ENCODE peak calls at places on chromosomes 12 and 14, in four cellular contexts. Z is heart right ventricle, X is lower lobe of right lung, Q is sigmoid colon. M is an unnamed sample.

GRCh38 chr12:80040075-80040738 is 59.1 kb upstream of the OTOGL start:
- DNase-seq in Z (no peak), X (no peak), Q (no peak), M (no peak)

GRCh38 chr12:64187370-64187769 is 34.7 kb downstream of the KICS2 start:
- DNase-seq in Z (no peak), X (no peak), Q (no peak), M (no peak)

GRCh38 chr12:58504539-58504938 is 415.8 kb downstream of the LRIG3 start:
- DNase-seq in Z (no peak), X (no peak), Q (no peak), M (no peak)

GRCh38 chr14:26966942-26967341 is 369.1 kb upstream of the NOVA1 start:
- DNase-seq in Z (no peak), X (no peak), Q (peak; percentile 68), M (no peak)

GRCh38 chr14:33454707-33455106 is 496.2 kb downstream of the EGLN3 start:
- DNase-seq in Z (no peak), X (no peak), Q (no peak), M (no peak)

GRCh38 chr12:25866586-25867378 is 91.7 kb upstream of the RASSF8 start:
- DNase-seq in Z (no peak), X (no peak), Q (no peak), M (no peak)

GRCh38 chr14:89352976-89353817 is 63.8 kb downstream of the FOXN3 start:
- DNase-seq in Z (no peak), X (no peak), Q (no peak), M (no peak)

GRCh38 chr12:98127854-98128253 is 387.5 kb upstream of the TMPO start:
- DNase-seq in Z (no peak), X (no peak), Q (no peak), M (no peak)

GRCh38 chr14:60695327-60695726 is 28.8 kb downstream of the SIX4 start:
- DNase-seq in Z (no peak), X (no peak), Q (no peak), M (no peak)

GRCh38 chr12:40996091-40996490 is 192.0 kb upstream of the PDZRN4 start:
- DNase-seq in Z (no peak), X (no peak), Q (no peak), M (no peak)

DNA sequence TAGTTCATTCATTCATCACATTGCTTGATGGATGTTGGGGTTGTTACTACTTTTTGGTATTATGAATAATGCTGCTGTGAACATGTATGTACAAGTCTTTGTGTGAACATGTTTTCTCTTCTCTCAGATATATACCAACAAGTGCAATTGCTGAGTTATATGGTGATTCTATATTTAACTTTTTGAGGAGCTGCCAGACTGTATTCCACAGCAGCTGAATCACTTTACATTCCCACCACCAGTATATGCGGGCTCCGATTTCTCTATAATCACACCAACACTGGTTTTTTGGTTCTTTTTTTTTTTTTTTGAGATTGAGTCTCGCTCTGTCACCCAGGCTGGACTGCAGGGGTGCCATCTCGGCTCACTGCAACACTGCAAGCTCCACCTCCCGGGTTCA is 22.2 kb upstream of the PLEKHG6 start:
- DNase-seq in Z (no peak), X (no peak), Q (no peak), M (no peak)
- TF ChIP-seq CTCF in Z (no peak), X (no peak), Q (no peak), M (no peak)

GRCh38 chr14:38212996-38213395 is 5.3 kb downstream of the SSTR1 start:
- DNase-seq in Z (no peak), X (no peak), Q (no peak), M (no peak)

GRCh38 chr14:38210587-38211257 is 3.0 kb downstream of the SSTR1 start:
- DNase-seq in Z (peak; percentile 39), X (no peak), Q (no peak), M (no peak)

GRCh38 chr14:38209572-38210159 is 2.0 kb downstream of the SSTR1 start:
- DNase-seq in Z (no peak), X (peak; percentile 43), Q (peak; percentile 57), M (peak; percentile 58)

GRCh38 chr14:38210168-38210567 is 2.5 kb downstream of the SSTR1 start:
- DNase-seq in Z (no peak), X (peak; percentile 45), Q (no peak), M (peak; percentile 81)

DNA sequence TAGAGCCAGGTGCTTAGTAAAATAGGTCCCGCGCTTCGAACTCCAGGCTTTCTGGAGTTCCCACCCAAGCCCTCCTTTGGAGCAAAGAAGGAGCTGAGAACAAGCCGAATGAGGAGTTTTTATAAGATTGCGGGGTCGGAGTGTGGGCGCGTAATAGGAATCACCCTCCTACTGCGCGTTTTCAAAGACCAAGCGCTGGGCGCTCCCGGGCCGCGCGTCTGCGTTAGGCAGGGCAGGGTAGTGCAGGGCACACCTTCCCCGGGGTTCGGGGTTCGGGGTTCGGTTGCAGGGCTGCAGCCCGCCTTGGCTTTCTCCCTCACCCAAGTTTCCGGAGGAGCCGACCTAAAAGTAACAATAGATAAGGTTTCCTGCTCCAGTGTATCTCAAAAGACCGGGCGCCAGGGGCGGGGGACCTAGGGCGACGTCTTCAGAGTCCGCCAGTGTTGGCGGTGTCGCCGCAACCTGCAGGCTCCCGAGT is 3.6 kb downstream of the SSTR1 start:
- DNase-seq in Z (peak; percentile 7), X (no peak), Q (no peak), M (no peak)
- H3K4me3 ChIP-seq in Z (peak overlapping the region; percentile 64), X (peak overlapping the region; percentile 52), Q (no peak overlapping the region), M (no peak overlapping the region)

GRCh38 chr12:22499445-22499844 is 44.9 kb downstream of the C2CD5 start:
- DNase-seq in Z (no peak), X (no peak), Q (no peak), M (no peak)
- H3K27ac ChIP-seq in Z (no peak overlapping the region), X (no peak overlapping the region), Q (no peak overlapping the region), M (no peak overlapping the region)

GRCh38 chr14:85532570-85532969 is 2.6 kb downstream of the FLRT2 start:
- DNase-seq in Z (no peak), X (no peak), Q (no peak), M (no peak)

GRCh38 chr14:85530626-85531025 is 682 bp downstream of the FLRT2 start:
- DNase-seq in Z (no peak), X (no peak), Q (no peak), M (no peak)

GRCh38 chr14:85531141-85531593 is 1.2 kb downstream of the FLRT2 start:
- DNase-seq in Z (no peak), X (peak; percentile 50), Q (peak; percentile 66), M (peak; percentile 77)

GRCh38 chr14:85532981-85533820 is 3.3 kb downstream of the FLRT2 start:
- DNase-seq in Z (peak; percentile 48), X (peak; percentile 43), Q (peak; percentile 79), M (peak; percentile 76)

GRCh38 chr14:85531594-85532391 is 1.8 kb downstream of the FLRT2 start:
- DNase-seq in Z (peak; percentile 52), X (peak; percentile 51), Q (peak; percentile 83), M (peak; percentile 86)
- TF ChIP-seq CTCF in Z (no peak), X (no peak), Q (no peak), M (peak; percentile 77)

GRCh38 chr14:105479438-105480164 is 5.0 kb downstream of the CRIP2 start:
- DNase-seq in Z (no peak), X (no peak), Q (no peak), M (no peak)

GRCh38 chr14:105482486-105483110 is 4.1 kb upstream of the CRIP1 start:
- DNase-seq in Z (no peak), X (no peak), Q (no peak), M (no peak)

GRCh38 chr14:105480165-105480564 is 5.5 kb downstream of the CRIP2 start:
- DNase-seq in Z (peak; percentile 24), X (no peak), Q (no peak), M (no peak)

GRCh38 chr14:105481886-105482454 is 4.7 kb upstream of the CRIP1 start:
- DNase-seq in Z (peak; percentile 97), X (peak; percentile 97), Q (peak; percentile 97), M (peak; percentile 99)

DNA sequence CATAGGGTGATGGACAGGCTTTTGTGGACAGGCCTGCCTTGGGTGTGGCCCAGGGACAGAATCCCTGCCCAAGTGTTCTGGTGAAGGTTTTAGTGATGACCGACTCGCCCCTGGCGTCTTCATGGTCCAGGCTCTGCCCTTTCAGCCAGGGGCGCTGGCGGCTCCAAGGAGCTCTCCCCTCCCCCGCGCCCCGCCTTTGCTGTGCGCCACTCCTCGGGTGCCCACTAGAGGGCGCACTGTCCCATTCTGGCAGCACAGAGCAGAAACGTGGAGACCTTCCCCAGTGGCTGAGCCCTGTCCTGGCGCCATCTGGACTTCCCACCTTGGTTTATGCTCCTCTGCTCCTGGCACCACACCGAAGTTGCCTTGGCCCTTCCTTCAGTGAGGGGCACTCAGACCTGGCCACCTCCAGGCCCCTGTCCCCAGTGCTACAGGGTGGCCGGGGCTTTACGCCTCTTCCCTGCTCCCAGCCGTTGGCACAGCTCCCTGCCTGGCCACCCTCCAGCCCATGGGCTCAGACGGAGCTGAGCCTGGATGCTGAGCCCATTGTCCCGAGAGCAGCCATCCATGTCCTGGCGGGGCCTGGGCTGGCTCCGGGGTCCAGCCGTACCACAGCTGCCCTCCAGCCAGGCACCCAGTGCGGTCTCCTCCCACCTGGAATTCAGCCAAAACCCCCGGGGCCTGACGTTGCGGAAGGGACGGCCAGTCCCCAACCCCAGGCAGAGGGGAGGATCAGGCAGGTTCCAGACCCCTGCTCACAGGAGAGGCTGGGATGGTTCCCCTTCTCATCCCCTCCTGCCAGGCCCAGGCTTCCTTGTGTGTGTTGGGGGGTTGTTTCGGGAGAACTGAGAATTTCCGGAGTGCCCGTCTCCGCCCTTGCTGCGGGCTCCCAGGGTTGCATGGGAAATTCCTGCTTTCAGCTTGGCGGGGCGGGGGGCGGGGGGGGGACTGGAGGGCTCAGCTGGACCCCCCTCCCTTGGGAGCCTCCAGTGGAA is 5.6 kb upstream of the CRIP1 start:
- DNase-seq in Z (peak; percentile 92), X (peak; percentile 92), Q (peak; percentile 94), M (no peak)
- H3K4me3 ChIP-seq in Z (peak overlapping the region; percentile 51), X (peak overlapping the region; percentile 45), Q (peak overlapping the region; percentile 24), M (peak overlapping the region; percentile 1)

GRCh38 chr14:23121401-23121800 is 2.3 kb upstream of the CEBPE start:
- DNase-seq in Z (peak; percentile 45), X (no peak), Q (peak; percentile 80), M (no peak)
- H3K27ac ChIP-seq in Z (peak overlapping the region; percentile 50), X (no peak overlapping the region), Q (no peak overlapping the region), M (no peak overlapping the region)

DNA sequence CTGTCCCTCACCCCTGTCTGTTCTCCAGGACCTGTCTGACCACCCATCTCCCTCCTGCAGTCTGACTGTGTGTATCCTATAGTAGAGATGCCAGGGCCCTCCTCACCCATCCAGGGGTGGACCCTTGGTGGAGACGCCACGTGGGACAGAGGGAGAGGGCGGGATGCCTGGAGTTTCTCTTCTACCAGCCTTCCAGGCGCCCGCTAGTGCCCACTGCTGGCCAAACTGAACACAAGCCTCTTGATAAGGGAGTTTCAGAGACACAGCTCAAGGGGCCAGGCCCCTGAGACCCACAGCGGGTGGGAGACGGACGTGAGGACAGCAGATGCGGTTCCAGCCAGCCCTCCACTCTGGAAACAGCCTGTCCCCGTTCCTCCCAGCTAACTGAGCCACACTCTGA is 147.3 kb downstream of the RBM19 start:
- DNase-seq in Z (no peak), X (no peak), Q (no peak), M (no peak)
- TF ChIP-seq CTCF in Z (no peak), X (no peak), Q (no peak), M (no peak)

M was measured in RWPE2.